ENCODE peak calls at places on chromosomes 16 and 17, in nine cellular contexts. I, U, R, N, O, F, W, M and L are unnamed samples. For H3K27me3, the result is how much of the 10 kb centered on the place peaks cover.

GRCh38 chr16:12542818-12543699 is 260.6 kb downstream of the CPPED1 start:
- DNase-seq in I (no peak), U (no peak), R (no peak), N (no peak), O (no peak), F (no peak), W (no peak), M (no peak), L (peak)

GRCh38 chr17:48970224-48970623 is 1.8 kb upstream of the GIP start:
- DNase-seq in I (no peak), U (no peak), R (no peak), N (no peak), O (no peak), F (no peak), W (peak), M (peak), L (peak)

GRCh38 chr17:76394166-76394565 is 9.8 kb downstream of the SPHK1 start:
- DNase-seq in I (no peak), U (no peak), R (no peak), N (no peak), O (no peak), F (no peak), W (no peak), M (no peak), L (no peak)

GRCh38 chr17:9044796-9045470 is 23.6 kb downstream of the NTN1 start:
- DNase-seq in I (no peak), U (no peak), R (no peak), N (no peak), O (no peak), F (no peak), W (no peak), M (no peak), L (peak)

GRCh38 chr17:77304746-77305473 is 164.1 kb downstream of the SEC14L1 start:
- DNase-seq in I (peak), U (no peak), R (no peak), N (peak), O (no peak), F (no peak), W (no peak), M (no peak), L (peak)

GRCh38 chr16:83143788-83144187 is 517.0 kb downstream of the CDH13 start:
- DNase-seq in I (no peak), U (no peak), R (no peak), N (no peak), O (no peak), F (no peak), W (peak), M (peak), L (peak)

GRCh38 chr16:85429776-85430522 is 183.2 kb upstream of the GSE1 start:
- DNase-seq in I (peak), U (no peak), R (no peak), N (no peak), O (no peak), F (no peak), W (no peak), M (no peak), L (no peak)

GRCh38 chr17:4950075-4950756 is 703 bp upstream of the ENO3 start:
- DNase-seq in I (peak), U (peak), R (peak), N (peak), O (no peak), F (peak), W (no peak), M (no peak), L (peak)

GRCh38 chr17:46192211-46192483 is 1.1 kb downstream of the KANSL1 start:
- DNase-seq in I (no peak), U (peak), R (no peak), N (no peak), O (no peak), F (no peak), W (no peak), M (no peak), L (no peak)

GRCh38 chr16:86566966-86567700 is 504 bp downstream of the FOXC2 start:
- DNase-seq in I (no peak), U (peak), R (peak), N (no peak), O (no peak), F (no peak), W (peak), M (peak), L (peak)

GRCh38 chr17:7820231-7820630 is 13.8 kb upstream of the KDM6B start:
- DNase-seq in I (no peak), U (no peak), R (peak), N (no peak), O (no peak), F (no peak), W (no peak), M (no peak), L (no peak)
- H3K27me3 ChIP-seq in I (under half), U (under half), R (under half), N (under half), O (under half), F (under half), W (half or more), M (under half), L (under half)

DNA sequence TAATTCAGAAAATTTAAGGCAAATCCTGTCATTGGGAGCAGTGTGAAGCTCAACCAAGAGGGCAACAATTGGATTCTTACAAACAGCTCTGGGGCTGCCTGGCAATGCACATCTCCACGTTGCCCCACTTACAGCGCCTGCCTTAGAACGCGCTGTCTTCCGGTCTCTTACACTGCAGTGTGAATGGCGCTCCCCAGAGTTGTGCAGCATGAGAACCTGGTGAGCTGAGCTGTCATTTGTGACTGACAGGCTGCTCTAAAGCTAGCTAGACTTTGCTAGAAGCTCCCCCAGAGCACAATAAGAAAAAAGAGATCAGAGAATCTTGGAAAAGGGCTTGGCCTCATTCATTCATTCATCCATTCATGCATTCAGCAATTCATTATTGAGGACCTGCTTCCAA is 64.5 kb upstream of the PLCG2 start:
- DNase-seq in I (no peak), U (no peak), R (no peak), N (no peak), O (no peak), F (no peak), W (no peak), M (no peak), L (no peak)
- H3K4me3 ChIP-seq in I (no peak), U (no peak), R (no peak), N (no peak), O (no peak), F (no peak), W (no peak), M (no peak), L (no peak)

DNA sequence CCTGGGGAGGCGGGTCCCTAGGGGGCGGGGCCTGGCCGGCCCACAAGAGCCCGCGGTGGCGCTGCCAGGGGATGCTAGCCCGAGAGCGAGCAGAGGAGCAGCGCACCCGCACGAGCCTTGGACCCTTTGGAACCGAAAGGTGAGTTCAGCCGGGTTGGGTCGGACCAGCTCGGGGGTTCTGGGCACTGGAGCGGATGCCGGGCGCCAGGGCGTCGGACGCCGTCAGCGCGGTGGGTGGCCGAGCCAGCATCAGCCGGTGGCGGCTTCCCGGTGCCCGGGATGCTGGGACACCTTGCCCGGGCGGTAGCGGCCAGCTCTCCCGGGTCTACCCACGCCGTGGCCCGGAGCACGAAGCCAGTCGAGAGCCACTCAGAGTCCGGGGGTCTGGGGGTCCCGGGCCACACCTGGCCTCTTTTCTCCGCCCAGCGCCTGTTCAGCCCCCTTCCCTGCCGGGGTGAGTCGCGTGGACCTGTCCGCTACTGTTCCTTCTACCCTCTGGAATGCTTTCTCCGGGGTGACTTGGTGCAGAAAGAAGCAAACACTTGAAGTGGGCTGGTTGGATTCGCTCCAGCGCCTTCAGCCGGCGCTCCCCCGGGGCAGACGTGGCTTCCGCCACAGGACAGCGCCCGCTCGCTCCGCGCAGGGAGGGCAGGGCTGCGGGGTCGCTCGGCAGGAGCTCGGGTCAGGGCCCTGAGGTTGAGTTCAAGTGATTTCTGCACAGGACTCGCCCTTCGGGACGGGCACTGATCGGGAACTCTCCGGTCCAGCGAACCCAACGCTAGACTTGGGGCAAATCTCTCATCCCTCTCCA is at the start of gene SCNN1G:
- DNase-seq in I (peak), U (no peak), R (no peak), N (peak), O (no peak), F (no peak), W (no peak), M (no peak), L (no peak)
- H3K27me3 ChIP-seq in I (under half), U (under half), R (under half), N (under half), O (under half), F (half or more), W (half or more), M (half or more), L (under half)

GRCh38 chr17:81365148-81365600 is 30.1 kb upstream of the BAHCC1 start:
- DNase-seq in I (peak), U (no peak), R (peak), N (peak), O (no peak), F (peak), W (peak), M (peak), L (no peak)
- H3K4me3 ChIP-seq in I (no peak), U (no peak), R (no peak), N (peak), O (no peak), F (peak), W (no peak), M (no peak), L (no peak)

GRCh38 chr16:54928016-54928356 is 2.7 kb upstream of the IRX5 start:
- DNase-seq in I (no peak), U (no peak), R (no peak), N (no peak), O (peak), F (no peak), W (peak), M (peak), L (peak)

GRCh38 chr16:54928421-54929089 is 2.1 kb upstream of the IRX5 start:
- DNase-seq in I (peak), U (peak), R (peak), N (peak), O (peak), F (peak), W (peak), M (peak), L (peak)

GRCh38 chr16:54927125-54928015 is 3.3 kb upstream of the IRX5 start:
- DNase-seq in I (no peak), U (no peak), R (no peak), N (no peak), O (no peak), F (no peak), W (no peak), M (no peak), L (no peak)

GRCh38 chr16:54923988-54924387 is 6.7 kb upstream of the IRX5 start:
- DNase-seq in I (no peak), U (no peak), R (no peak), N (no peak), O (no peak), F (no peak), W (no peak), M (no peak), L (no peak)

DNA sequence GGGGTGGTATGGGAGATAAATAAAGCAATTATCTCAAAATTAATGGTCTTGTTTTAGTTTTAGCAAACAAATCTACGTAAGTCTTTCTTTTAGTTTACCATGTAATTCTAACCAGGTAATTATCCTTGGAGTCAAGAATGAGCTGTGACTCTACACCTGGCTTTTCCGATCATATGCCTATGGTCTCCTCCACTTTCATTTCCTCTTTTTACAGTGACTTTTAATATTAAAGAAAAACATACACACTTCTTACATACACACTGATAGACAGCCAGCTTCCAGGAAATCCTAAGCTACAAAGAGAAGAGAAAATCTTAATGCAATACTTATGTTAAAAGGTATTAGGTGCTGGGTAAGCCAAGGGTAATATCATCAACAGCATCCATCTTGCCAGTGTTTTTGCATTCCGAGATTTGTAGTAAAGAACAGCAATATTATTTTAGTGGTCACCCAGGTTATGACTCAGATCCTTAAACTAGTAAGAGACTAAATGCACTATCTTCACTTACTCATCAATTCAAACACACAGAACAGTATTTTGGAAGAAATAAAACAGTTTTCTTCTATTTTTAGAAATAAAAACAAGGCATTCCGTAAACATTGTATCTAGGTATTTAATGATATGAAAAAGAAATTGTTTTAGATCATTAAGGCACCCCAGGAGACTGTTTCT is 4.4 kb upstream of the IRX5 start:
- DNase-seq in I (no peak), U (no peak), R (no peak), N (no peak), O (no peak), F (no peak), W (peak), M (peak), L (no peak)
- H3K27me3 ChIP-seq in I (under half), U (under half), R (under half), N (under half), O (under half), F (under half), W (under half), M (under half), L (under half)

GRCh38 chr17:6660765-6661463 is 9.4 kb downstream of the C17orf100 start:
- DNase-seq in I (no peak), U (no peak), R (no peak), N (no peak), O (no peak), F (no peak), W (no peak), M (no peak), L (no peak)
- H3K4me3 ChIP-seq in I (no peak), U (no peak), R (no peak), N (no peak), O (no peak), F (no peak), W (no peak), M (no peak), L (no peak)